ENCODE peak calls at places on chromosomes 13 and 19, in four cellular contexts. Q is HCT116, C is K562, J is HepG2. E is an unnamed sample.

GRCh38 chr19:11422163-11423068 is 3.3 kb upstream of the RGL3 start:
- DNase-seq in Q (no peak), C (peak; percentile 53), J (no peak), E (no peak)

GRCh38 chr13:23778879-23779278 is 110.3 kb downstream of the MIPEP start:
- DNase-seq in Q (no peak), C (no peak), J (peak; percentile 87), E (no peak)

GRCh38 chr13:50800091-50800739 is 43.3 kb downstream of the DLEU7 start:
- DNase-seq in Q (no peak), C (no peak), J (no peak), E (no peak)

GRCh38 chr19:4061683-4062575 is 4.8 kb downstream of the ZBTB7A start:
- DNase-seq in Q (no peak), C (no peak), J (no peak), E (no peak)

GRCh38 chr13:79423801-79424642 is 18.0 kb upstream of the RBM26 start:
- DNase-seq in Q (peak; percentile 28), C (peak; percentile 11), J (peak; percentile 29), E (no peak)

GRCh38 chr19:58519087-58519354 is 589 bp downstream of the ZBTB45 start:
- DNase-seq in Q (no peak), C (peak; percentile 69), J (peak; percentile 73), E (no peak)

GRCh38 chr19:2548966-2549365 is 73.0 kb downstream of the GADD45B start:
- DNase-seq in Q (no peak), C (no peak), J (no peak), E (no peak)

GRCh38 chr13:79541426-79542049 is 60.6 kb downstream of the NDFIP2 start:
- DNase-seq in Q (peak; percentile 56), C (peak; percentile 20), J (peak; percentile 62), E (peak; percentile 22)

GRCh38 chr13:43776680-43777079 is 10.1 kb downstream of the ENOX1 start:
- DNase-seq in Q (no peak), C (no peak), J (no peak), E (no peak)

GRCh38 chr19:344625-345319 is at the start of gene MIER2:
- DNase-seq in Q (peak; percentile 35), C (peak; percentile 97), J (peak; percentile 50), E (no peak)

GRCh38 chr19:29266001-29266400 is 53.0 kb upstream of the UQCRFS1 start:
- DNase-seq in Q (no peak), C (no peak), J (no peak), E (no peak)

GRCh38 chr13:106096661-106097092 is 438.8 kb downstream of the EFNB2 start:
- DNase-seq in Q (peak; percentile 86), C (no peak), J (no peak), E (no peak)

GRCh38 chr19:6313398-6313969 is 19.9 kb downstream of the ACER1 start:
- DNase-seq in Q (no peak), C (no peak), J (no peak), E (no peak)

GRCh38 chr13:83190020-83190419 is 692.3 kb downstream of the SLITRK1 start:
- DNase-seq in Q (no peak), C (no peak), J (no peak), E (no peak)

GRCh38 chr13:107716741-107717140 is 498.6 kb downstream of the LIG4 start:
- DNase-seq in Q (no peak), C (no peak), J (no peak), E (no peak)

DNA sequence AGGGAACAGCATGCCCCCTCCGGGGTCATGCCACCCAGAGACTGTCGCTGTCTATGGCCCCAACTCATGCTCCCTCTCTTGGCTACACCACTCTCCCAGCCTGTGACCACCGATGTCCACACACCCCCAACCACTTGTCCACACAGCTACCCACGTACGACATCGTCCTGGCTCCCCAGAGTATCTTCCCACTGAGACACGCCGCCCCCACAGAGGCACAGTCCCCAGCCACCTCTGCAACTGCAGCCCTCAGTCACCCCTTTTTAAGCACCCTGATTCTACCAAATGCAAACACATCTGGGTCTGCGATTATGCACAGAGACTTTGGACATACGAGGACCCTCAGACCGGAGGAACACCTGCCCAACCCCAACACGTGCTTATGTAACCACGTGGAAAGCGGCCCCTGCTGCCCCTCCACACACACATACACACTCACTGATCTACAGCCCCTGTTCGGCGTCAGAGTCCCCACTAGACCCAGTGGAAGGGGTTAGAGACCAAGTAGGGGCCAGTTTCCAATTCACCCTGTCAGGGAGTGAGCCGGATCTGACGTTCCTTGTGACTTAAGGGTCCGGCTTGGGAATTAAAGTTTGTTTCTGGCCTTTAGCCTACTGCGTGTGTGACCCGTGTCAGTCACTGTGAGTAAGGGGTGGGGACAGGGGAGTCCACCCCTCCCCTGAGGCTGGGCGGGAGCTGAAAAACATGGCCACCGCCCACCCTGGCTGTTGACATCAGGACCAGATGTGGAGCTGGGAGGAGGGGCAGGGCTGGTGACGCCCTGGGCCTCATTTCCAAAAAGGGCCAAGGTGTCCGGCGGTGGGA is 11.9 kb upstream of the AXL start:
- DNase-seq in Q (no peak), C (peak; percentile 86), J (no peak), E (no peak)
- TF ChIP-seq TCF7L2 in Q (no peak), C (no peak), J (no peak), E (no peak)

DNA sequence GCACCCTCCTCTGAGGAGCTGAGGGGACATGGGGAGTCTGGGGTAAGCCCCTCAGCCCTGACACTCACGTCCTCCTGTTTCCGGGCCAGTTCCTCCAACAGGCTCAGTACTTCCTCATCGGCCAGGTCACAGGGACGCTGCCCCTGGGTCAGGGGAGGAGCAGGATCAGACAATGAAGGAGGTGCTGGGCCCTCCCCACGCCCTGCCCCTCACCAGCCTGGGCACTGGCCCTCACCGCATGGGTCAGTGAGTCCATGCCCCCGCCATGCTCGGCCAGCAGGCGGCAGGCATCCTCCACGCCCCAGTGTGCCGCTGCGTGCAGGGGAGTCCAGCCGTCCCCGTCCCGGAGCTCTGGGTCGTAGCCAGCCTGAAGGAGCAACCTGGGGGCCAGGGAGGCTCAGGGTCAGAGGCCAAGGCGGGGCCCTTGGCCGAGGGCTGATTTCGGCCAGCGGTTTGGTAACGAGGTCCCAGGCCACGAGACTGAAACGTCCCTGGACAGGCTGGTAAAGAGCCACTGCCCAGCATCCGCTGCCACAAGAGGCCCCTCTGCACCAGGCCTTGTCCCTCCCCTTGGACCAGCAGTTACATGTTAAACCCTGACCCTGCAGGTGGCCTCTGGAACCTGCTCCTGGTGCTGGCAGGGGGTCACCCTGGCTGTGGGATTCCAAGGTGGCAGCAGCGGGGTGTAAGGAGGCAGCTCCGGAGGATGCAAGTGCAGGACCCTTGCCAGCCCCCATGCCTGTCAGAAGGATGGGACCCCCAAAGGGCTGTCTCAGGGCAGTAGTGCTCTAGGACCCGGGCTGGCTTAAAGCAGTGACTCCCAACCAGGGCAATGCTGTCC is 18.5 kb downstream of the PPP1R12C start:
- DNase-seq in Q (no peak), C (no peak), J (no peak), E (no peak)
- H3K36me3 ChIP-seq in Q (peaks cover 6% of the 10 kb centered on the region), C (peaks cover 75% of the 10 kb centered on the region), J (peaks cover 19% of the 10 kb centered on the region), E (no peaks in the 10 kb centered on the region)

GRCh38 chr13:33676045-33676699 is 141.8 kb upstream of the RFC3 start:
- DNase-seq in Q (no peak), C (no peak), J (peak; percentile 53), E (no peak)

GRCh38 chr13:33678906-33679657 is 138.9 kb upstream of the RFC3 start:
- DNase-seq in Q (no peak), C (peak; percentile 5), J (peak; percentile 97), E (peak; percentile 46)

GRCh38 chr13:33678084-33678483 is 139.9 kb upstream of the RFC3 start:
- DNase-seq in Q (no peak), C (peak; percentile 29), J (no peak), E (no peak)

GRCh38 chr13:33676700-33677048 is 141.3 kb upstream of the RFC3 start:
- DNase-seq in Q (no peak), C (no peak), J (peak; percentile 88), E (no peak)

DNA sequence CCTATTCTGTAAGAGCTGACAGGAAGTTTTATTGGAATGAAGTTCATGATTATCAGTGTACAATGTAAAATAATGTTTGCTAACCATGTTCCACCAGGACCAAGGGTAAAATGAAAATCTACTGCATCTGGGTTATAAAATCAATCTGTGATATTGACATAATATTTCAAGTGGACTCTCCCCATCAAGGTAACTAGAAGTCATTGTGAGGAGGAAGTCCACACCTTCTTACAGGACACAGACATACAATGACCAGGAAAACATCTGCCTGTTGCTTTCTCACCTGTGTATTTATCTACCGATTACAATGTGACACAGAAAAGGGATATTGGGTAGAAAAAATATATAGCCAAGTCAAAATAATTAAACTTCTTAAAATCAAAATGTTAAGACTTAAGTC is 140.7 kb upstream of the RFC3 start:
- DNase-seq in Q (no peak), C (no peak), J (no peak), E (no peak)
- TF ChIP-seq TCF7L2 in Q (no peak), C (no peak), J (no peak), E (no peak)

DNA sequence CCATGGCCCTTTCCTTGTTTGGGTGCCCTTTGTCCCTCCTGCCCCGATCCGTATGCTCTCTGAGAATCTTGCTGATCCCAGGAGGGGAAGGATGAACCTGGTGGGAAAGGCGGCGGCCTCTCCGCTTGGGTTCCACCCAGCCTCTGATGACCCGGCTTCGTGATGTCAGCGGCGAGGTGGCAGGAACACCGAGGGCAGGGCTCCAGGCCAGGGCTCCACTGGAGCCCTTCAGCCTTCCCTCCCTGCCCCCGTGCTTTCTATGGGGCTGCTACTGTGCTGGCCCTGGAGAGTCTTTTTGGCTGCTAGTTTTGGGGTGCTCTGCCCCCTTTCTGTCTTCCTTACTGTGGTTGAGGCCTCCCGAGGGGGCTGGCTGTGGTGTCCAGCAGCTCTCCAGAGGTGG is 11.9 kb upstream of the LIN7B start:
- DNase-seq in Q (no peak), C (no peak), J (no peak), E (no peak)
- H3K36me3 ChIP-seq in Q (peaks cover 64% of the 10 kb centered on the region), C (peaks cover 98% of the 10 kb centered on the region), J (peaks cover 89% of the 10 kb centered on the region), E (peaks cover 13% of the 10 kb centered on the region)

DNA sequence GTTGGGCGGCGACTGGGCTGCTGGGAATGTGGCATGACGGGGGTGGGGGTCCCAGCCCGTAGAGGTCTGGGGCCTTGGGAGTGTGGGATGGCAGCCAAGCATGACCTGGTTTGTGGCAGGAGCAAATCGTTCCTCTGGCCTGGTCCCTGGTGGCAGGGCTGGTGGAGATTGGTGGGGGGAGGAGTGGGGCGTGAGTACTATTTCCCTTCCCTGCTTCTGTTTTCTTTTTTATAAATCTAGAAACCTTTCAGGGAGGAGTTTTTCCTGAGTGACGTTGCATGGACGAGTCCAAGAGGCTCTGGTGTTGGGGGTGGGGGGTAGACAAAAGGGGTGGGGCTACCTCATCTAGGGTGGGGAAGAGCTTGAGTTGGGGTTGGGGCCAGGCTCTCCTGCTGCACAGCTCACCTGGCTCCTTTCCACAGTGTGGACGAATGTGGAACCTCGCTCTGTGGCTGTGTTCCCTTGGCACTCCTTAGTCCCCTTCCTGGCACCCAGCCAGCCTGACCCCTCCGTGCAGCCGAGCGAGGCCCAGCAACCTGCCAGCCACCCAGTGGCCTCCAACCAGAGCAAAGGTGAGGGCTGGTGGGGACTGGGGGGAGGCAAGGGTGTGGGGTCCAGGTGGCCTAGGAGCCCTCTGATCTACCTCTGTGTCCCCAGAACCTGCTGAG is 15.4 kb upstream of the PRR19 start:
- DNase-seq in Q (no peak), C (peak; percentile 66), J (no peak), E (no peak)
- TF ChIP-seq TCF7L2 in Q (no peak), C (no peak), J (no peak), E (no peak)

GRCh38 chr19:54156953-54157352 is 2.6 kb downstream of the LENG1 start:
- DNase-seq in Q (no peak), C (no peak), J (no peak), E (no peak)
- H3K36me3 ChIP-seq in Q (peaks cover 45% of the 10 kb centered on the region), C (peaks cover 64% of the 10 kb centered on the region), J (peaks cover 59% of the 10 kb centered on the region), E (peaks cover 12% of the 10 kb centered on the region)

E was measured in Panc1.